ENCODE peak calls at places on chromosomes 5 and 9, in five cellular contexts. W is neural progenitor cell, T is esophagus squamous epithelium, A is lung, Q is sigmoid colon. C is an unnamed sample.

GRCh38 chr5:105688227-105688807 is 1982.4 kb downstream of the EFNA5 start:
- DNase-seq in W (peak), Q (no peak), T (no peak), A (no peak), C (no peak)

GRCh38 chr5:95801961-95802360 is 20.6 kb downstream of the GLRX start:
- DNase-seq in A (no peak), Q (no peak), W (no peak), T (no peak), C (no peak)

GRCh38 chr9:134629061-134629585 is 12.5 kb upstream of the COL5A1 start:
- DNase-seq in W (no peak), A (no peak), T (no peak), Q (no peak), C (no peak)

GRCh38 chr5:56112526-56113121 is 117.9 kb upstream of the IL6ST start:
- DNase-seq in Q (no peak), T (no peak), A (no peak), W (no peak), C (no peak)

GRCh38 chr5:160434022-160434531 is 12.4 kb downstream of the PTTG1 start:
- DNase-seq in A (no peak), Q (no peak), T (no peak), W (peak), C (peak)

GRCh38 chr9:126984969-126985368 is 70.4 kb downstream of the RALGPS1 start:
- DNase-seq in W (no peak), A (no peak), T (no peak), Q (no peak), C (no peak)

GRCh38 chr5:157602505-157602904 is 26.9 kb upstream of the ADAM19 start:
- DNase-seq in A (no peak), W (no peak), T (no peak), Q (no peak), C (no peak)

GRCh38 chr5:126594077-126594476 is 942 bp downstream of the ALDH7A1 start:
- DNase-seq in T (no peak), Q (no peak), W (peak), A (no peak), C (no peak)

GRCh38 chr5:175797521-175798038 is 73.8 kb upstream of the CPLX2 start:
- DNase-seq in T (no peak), W (peak), A (no peak), Q (no peak), C (no peak)

GRCh38 chr5:136840601-136841000 is 475.3 kb upstream of the TRPC7 start:
- DNase-seq in Q (no peak), A (no peak), W (no peak), T (no peak), C (no peak)

GRCh38 chr9:118000581-118000980 is 296.4 kb downstream of the TLR4 start:
- DNase-seq in W (no peak), T (no peak), A (no peak), Q (no peak), C (no peak)

GRCh38 chr9:100222674-100223073 is 123.6 kb downstream of the INVS start:
- DNase-seq in A (no peak), W (peak), Q (no peak), T (no peak), C (no peak)

GRCh38 chr5:132056610-132057497 is 3.6 kb upstream of the IL3 start:
- DNase-seq in Q (peak), T (no peak), W (no peak), A (peak), C (peak)

GRCh38 chr9:36030871-36031270 is 5.8 kb upstream of the RECK start:
- DNase-seq in A (no peak), W (no peak), Q (no peak), T (no peak), C (no peak)

GRCh38 chr5:1480217-1480616 is 35.0 kb upstream of the SLC6A3 start:
- DNase-seq in Q (no peak), W (no peak), T (peak), A (peak), C (no peak)

GRCh38 chr9:34636791-34637355 is 714 bp downstream of the SIGMAR1 start:
- DNase-seq in Q (no peak), W (no peak), T (no peak), A (no peak), C (no peak)

GRCh38 chr5:10622810-10623209 is 58.9 kb downstream of the ANKRD33B start:
- DNase-seq in W (no peak), T (no peak), A (no peak), Q (peak), C (no peak)

GRCh38 chr9:31304576-31304975 is 1079.9 kb upstream of the ACO1 start:
- DNase-seq in Q (no peak), T (no peak), W (no peak), A (no peak), C (no peak)

GRCh38 chr9:98410185-98410697 is 154.8 kb upstream of the TBC1D2 start:
- DNase-seq in Q (no peak), T (no peak), W (peak), A (no peak), C (no peak)

GRCh38 chr9:97615439-97616072 is 17.6 kb downstream of the TSTD2 start:
- DNase-seq in A (peak), T (no peak), Q (peak), W (peak), C (peak)

GRCh38 chr9:137295313-137296213 is 6.5 kb downstream of the NRARP start:
- DNase-seq in T (no peak), A (no peak), W (peak), Q (no peak), C (peak)

GRCh38 chr9:23537192-23538059 is 288.6 kb downstream of the ELAVL2 start:
- DNase-seq in T (no peak), Q (no peak), W (peak), A (no peak), C (no peak)

GRCh38 chr9:38228331-38229122 is 159.5 kb upstream of the SHB start:
- DNase-seq in T (no peak), W (no peak), Q (no peak), A (no peak), C (no peak)

GRCh38 chr5:10046681-10047080 is 203.0 kb downstream of the ATPSCKMT start:
- DNase-seq in T (no peak), A (no peak), Q (no peak), W (no peak), C (no peak)

GRCh38 chr5:122180146-122180712 is 50.9 kb downstream of the ZNF474 start:
- DNase-seq in W (no peak), T (no peak), A (no peak), Q (no peak), C (no peak)

GRCh38 chr5:93428868-93429267 is 152.2 kb downstream of the NR2F1-AS1 start:
- DNase-seq in W (no peak), A (no peak), Q (no peak), T (no peak), C (no peak)

GRCh38 chr9:134602547-134603362 is 38.8 kb upstream of the COL5A1 start:
- DNase-seq in T (no peak), W (no peak), A (peak), Q (peak), C (no peak)

GRCh38 chr5:38468978-38469706 is 87.3 kb downstream of the LIFR start:
- DNase-seq in W (no peak), Q (peak), A (no peak), T (no peak), C (no peak)

GRCh38 chr9:127267793-127268507 is 3.4 kb downstream of the GARNL3 start:
- DNase-seq in W (no peak), T (no peak), A (no peak), Q (no peak), C (no peak)

GRCh38 chr5:126527892-126528291 is 67.1 kb downstream of the ALDH7A1 start:
- DNase-seq in A (no peak), T (no peak), Q (no peak), W (no peak), C (no peak)

GRCh38 chr5:94314507-94315170 is 303.8 kb downstream of the KIAA0825 start:
- DNase-seq in Q (no peak), A (no peak), T (no peak), W (peak), C (no peak)

GRCh38 chr9:35396560-35397215 is 93.2 kb upstream of the RUSC2 start:
- DNase-seq in Q (no peak), A (no peak), W (no peak), T (no peak), C (no peak)

GRCh38 chr5:110258460-110258859 is 468.0 kb downstream of the TMEM232 start:
- DNase-seq in A (no peak), Q (peak), T (no peak), W (peak), C (no peak)

GRCh38 chr5:71887680-71888079 is 168.6 kb downstream of the CARTPT start:
- DNase-seq in A (peak), T (no peak), W (peak), Q (no peak), C (peak)

GRCh38 chr9:126304207-126304945 is 22.3 kb upstream of the MVB12B start:
- DNase-seq in W (no peak), Q (no peak), T (no peak), A (peak), C (no peak)

GRCh38 chr5:99045864-99046263 is 117.1 kb upstream of the CHD1 start:
- DNase-seq in W (no peak), A (no peak), T (no peak), Q (no peak), C (no peak)

GRCh38 chr5:149561848-149562247 is 10.6 kb upstream of the CSNK1A1 start:
- DNase-seq in Q (no peak), A (no peak), W (no peak), T (no peak), C (no peak)

GRCh38 chr9:91177661-91178280 is 183.9 kb downstream of the AUH start:
- DNase-seq in A (peak), T (no peak), W (no peak), Q (no peak), C (no peak)
- TF ChIP-seq CTCF in A (no peak), T (no peak), W (no peak), Q (no peak), C (no peak)

DNA sequence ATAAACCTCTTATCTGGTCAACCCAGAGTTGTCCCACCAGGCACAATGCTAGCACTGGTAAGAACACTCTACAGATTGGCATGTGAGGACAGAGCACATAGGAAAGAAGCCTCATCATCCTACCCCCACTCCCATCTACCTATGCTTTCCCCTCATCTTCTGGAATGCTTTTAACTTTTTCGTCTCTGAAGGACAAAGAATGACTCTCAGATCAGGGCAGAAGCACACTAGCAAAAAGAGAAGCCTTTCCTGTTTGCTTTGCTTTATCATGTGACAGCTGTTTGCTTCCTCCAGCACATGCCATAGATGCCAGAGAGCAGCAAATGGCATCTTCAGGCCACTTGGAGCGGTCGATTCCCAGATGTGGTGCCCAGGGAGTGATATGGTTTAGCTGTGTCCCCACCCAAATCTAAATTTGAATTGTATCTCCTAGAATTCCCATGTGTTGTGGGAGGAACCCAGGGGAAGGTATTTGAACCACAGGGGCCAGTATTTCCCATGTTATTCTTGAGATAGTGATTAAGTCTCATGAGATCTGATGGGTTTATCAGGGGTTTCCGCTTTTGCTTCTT is 294.8 kb downstream of the GADD45G start:
- DNase-seq in A (no peak), W (no peak), Q (no peak), T (no peak), C (no peak)
- TF ChIP-seq CTCF in A (no peak), W (no peak), Q (no peak), T (no peak), C (no peak)

GRCh38 chr9:101533334-101534187 is at the start of gene RNF20:
- DNase-seq in A (peak), Q (peak), W (peak), T (peak), C (peak)
- TF ChIP-seq CTCF in A (no peak), Q (no peak), W (no peak), T (no peak), C (no peak)

GRCh38 chr9:79757906-79758669 is 186.3 kb downstream of the TLE4 start:
- DNase-seq in A (no peak), Q (no peak), T (no peak), W (no peak), C (no peak)
- TF ChIP-seq CTCF in A (no peak), Q (peak), T (peak), W (peak), C (peak)

GRCh38 chr5:113345261-113345940 is 89.4 kb downstream of the TSSK1B start:
- DNase-seq in W (no peak), T (no peak), Q (no peak), A (no peak), C (no peak)
- TF ChIP-seq CTCF in W (no peak), T (no peak), Q (no peak), A (no peak), C (no peak)

GRCh38 chr9:132312873-132313272 is 41.9 kb downstream of the SETX start:
- DNase-seq in W (no peak), Q (no peak), A (no peak), T (no peak), C (no peak)
- TF ChIP-seq CTCF in W (peak), Q (no peak), A (no peak), T (no peak), C (no peak)